ENCODE peak calls at places on chromosomes 11 and 22, in six cellular contexts. One of them, this sample, is unnamed. For H3K27me3 and H3K9me3, the result is how much of the 10 kb centered on the place peaks cover.

GRCh38 chr11:111324277-111324720 is 26.0 kb downstream of the POU2AF3 start:
- DNase-seq in H1: no peak
- DNase-seq in naive thymus-derived CD4-positive, alpha-beta T cell: no peak
- DNase-seq in astrocyte: peak
- DNase-seq in BE2C: no peak
- DNase-seq in right atrium auricular region: no peak
- DNase-seq in this sample: peak

GRCh38 chr11:13269775-13270174 is 7.8 kb upstream of the BMAL1 start:
- DNase-seq in H1: no peak
- DNase-seq in naive thymus-derived CD4-positive, alpha-beta T cell: no peak
- DNase-seq in astrocyte: peak
- DNase-seq in BE2C: no peak
- DNase-seq in right atrium auricular region: no peak
- DNase-seq in this sample: peak

GRCh38 chr22:19292262-19293230 is 1.0 kb upstream of the CLTCL1 start:
- DNase-seq in H1: no peak
- DNase-seq in naive thymus-derived CD4-positive, alpha-beta T cell: peak
- DNase-seq in astrocyte: no peak
- DNase-seq in BE2C: no peak
- DNase-seq in right atrium auricular region: no peak
- DNase-seq in this sample: peak

GRCh38 chr22:24761888-24762675 is 12.4 kb downstream of the PIWIL3 start:
- DNase-seq in H1: no peak
- DNase-seq in naive thymus-derived CD4-positive, alpha-beta T cell: no peak
- DNase-seq in astrocyte: no peak
- DNase-seq in BE2C: no peak
- DNase-seq in right atrium auricular region: no peak
- DNase-seq in this sample: no peak

GRCh38 chr11:119262668-119263351 is 54.1 kb downstream of the MCAM start:
- DNase-seq in H1: no peak
- DNase-seq in naive thymus-derived CD4-positive, alpha-beta T cell: peak
- DNase-seq in astrocyte: peak
- DNase-seq in BE2C: no peak
- DNase-seq in right atrium auricular region: no peak
- DNase-seq in this sample: no peak

GRCh38 chr22:39003165-39003638 is 10.9 kb upstream of the APOBEC3C start:
- DNase-seq in H1: no peak
- DNase-seq in naive thymus-derived CD4-positive, alpha-beta T cell: peak
- DNase-seq in astrocyte: peak
- DNase-seq in BE2C: peak
- DNase-seq in right atrium auricular region: peak
- DNase-seq in this sample: peak

GRCh38 chr22:17792289-17792688 is 18.0 kb upstream of the BID start:
- DNase-seq in H1: no peak
- DNase-seq in naive thymus-derived CD4-positive, alpha-beta T cell: no peak
- DNase-seq in astrocyte: no peak
- DNase-seq in BE2C: no peak
- DNase-seq in right atrium auricular region: no peak
- DNase-seq in this sample: no peak

GRCh38 chr11:34679681-34680080 is 58.8 kb downstream of the EHF start:
- DNase-seq in H1: no peak
- DNase-seq in naive thymus-derived CD4-positive, alpha-beta T cell: no peak
- DNase-seq in astrocyte: no peak
- DNase-seq in BE2C: no peak
- DNase-seq in right atrium auricular region: no peak
- DNase-seq in this sample: peak

GRCh38 chr11:31325162-31325561 is 44.4 kb downstream of the DCDC1 start:
- DNase-seq in H1: no peak
- DNase-seq in naive thymus-derived CD4-positive, alpha-beta T cell: no peak
- DNase-seq in astrocyte: peak
- DNase-seq in BE2C: no peak
- DNase-seq in right atrium auricular region: no peak
- DNase-seq in this sample: peak

GRCh38 chr11:83566948-83567347 is 280.8 kb upstream of the CCDC90B start:
- DNase-seq in H1: no peak
- DNase-seq in naive thymus-derived CD4-positive, alpha-beta T cell: no peak
- DNase-seq in astrocyte: peak
- DNase-seq in BE2C: no peak
- DNase-seq in right atrium auricular region: no peak
- DNase-seq in this sample: no peak

GRCh38 chr22:46842606-46843005 is 80.2 kb downstream of the TBC1D22A start:
- DNase-seq in H1: no peak
- DNase-seq in naive thymus-derived CD4-positive, alpha-beta T cell: no peak
- DNase-seq in astrocyte: no peak
- DNase-seq in BE2C: no peak
- DNase-seq in right atrium auricular region: no peak
- DNase-seq in this sample: no peak

GRCh38 chr11:73989156-73989555 is 6.5 kb upstream of the UCP2 start:
- DNase-seq in H1: no peak
- DNase-seq in naive thymus-derived CD4-positive, alpha-beta T cell: no peak
- DNase-seq in astrocyte: no peak
- DNase-seq in BE2C: no peak
- DNase-seq in right atrium auricular region: no peak
- DNase-seq in this sample: no peak

GRCh38 chr22:25514436-25514835 is 50.0 kb upstream of the GRK3 start:
- DNase-seq in H1: no peak
- DNase-seq in naive thymus-derived CD4-positive, alpha-beta T cell: no peak
- DNase-seq in astrocyte: no peak
- DNase-seq in BE2C: no peak
- DNase-seq in right atrium auricular region: no peak
- DNase-seq in this sample: no peak

GRCh38 chr11:134515081-134515960 is 103.3 kb upstream of the B3GAT1 start:
- DNase-seq in H1: no peak
- DNase-seq in naive thymus-derived CD4-positive, alpha-beta T cell: no peak
- DNase-seq in astrocyte: no peak
- DNase-seq in BE2C: no peak
- DNase-seq in right atrium auricular region: no peak
- DNase-seq in this sample: no peak

GRCh38 chr11:65262381-65262680 is 569 bp downstream of the POLA2 start:
- DNase-seq in H1: no peak
- DNase-seq in naive thymus-derived CD4-positive, alpha-beta T cell: no peak
- DNase-seq in astrocyte: no peak
- DNase-seq in BE2C: no peak
- DNase-seq in right atrium auricular region: peak
- DNase-seq in this sample: no peak

GRCh38 chr11:116207349-116207748 is 565.4 kb downstream of the BUD13 start:
- DNase-seq in H1: no peak
- DNase-seq in naive thymus-derived CD4-positive, alpha-beta T cell: no peak
- DNase-seq in astrocyte: no peak
- DNase-seq in BE2C: peak
- DNase-seq in right atrium auricular region: no peak
- DNase-seq in this sample: no peak

GRCh38 chr11:128294685-128295079 is 292.7 kb downstream of the ETS1 start:
- DNase-seq in H1: no peak
- DNase-seq in naive thymus-derived CD4-positive, alpha-beta T cell: no peak
- DNase-seq in astrocyte: peak
- DNase-seq in BE2C: no peak
- DNase-seq in right atrium auricular region: no peak
- DNase-seq in this sample: no peak

GRCh38 chr22:42173183-42173926 is 42.7 kb upstream of the CYP2D6 start:
- DNase-seq in H1: no peak
- DNase-seq in naive thymus-derived CD4-positive, alpha-beta T cell: no peak
- DNase-seq in astrocyte: no peak
- DNase-seq in BE2C: no peak
- DNase-seq in right atrium auricular region: no peak
- DNase-seq in this sample: no peak

GRCh38 chr22:27617214-27617881 is 184.2 kb downstream of the MN1 start:
- DNase-seq in H1: no peak
- DNase-seq in naive thymus-derived CD4-positive, alpha-beta T cell: no peak
- DNase-seq in astrocyte: no peak
- DNase-seq in BE2C: no peak
- DNase-seq in right atrium auricular region: no peak
- DNase-seq in this sample: no peak

GRCh38 chr22:35023692-35024363 is 42.1 kb upstream of the ISX start:
- DNase-seq in H1: peak
- DNase-seq in naive thymus-derived CD4-positive, alpha-beta T cell: no peak
- DNase-seq in astrocyte: no peak
- DNase-seq in BE2C: peak
- DNase-seq in right atrium auricular region: no peak
- DNase-seq in this sample: peak

GRCh38 chr22:40894417-40894816 is 32.5 kb upstream of the DNAJB7 start:
- DNase-seq in H1: no peak
- DNase-seq in naive thymus-derived CD4-positive, alpha-beta T cell: no peak
- DNase-seq in astrocyte: no peak
- DNase-seq in BE2C: no peak
- DNase-seq in right atrium auricular region: no peak
- DNase-seq in this sample: no peak

GRCh38 chr22:41919357-41920224 is 4.7 kb upstream of the SHISA8 start:
- DNase-seq in H1: peak
- DNase-seq in naive thymus-derived CD4-positive, alpha-beta T cell: no peak
- DNase-seq in astrocyte: no peak
- DNase-seq in BE2C: peak
- DNase-seq in right atrium auricular region: no peak
- DNase-seq in this sample: peak

GRCh38 chr11:106697058-106697457 is 321.2 kb downstream of the GUCY1A2 start:
- DNase-seq in H1: no peak
- DNase-seq in naive thymus-derived CD4-positive, alpha-beta T cell: no peak
- DNase-seq in astrocyte: peak
- DNase-seq in BE2C: no peak
- DNase-seq in right atrium auricular region: no peak
- DNase-seq in this sample: no peak

GRCh38 chr11:13276852-13277718 is 505 bp upstream of the BMAL1 start:
- DNase-seq in H1: peak
- DNase-seq in naive thymus-derived CD4-positive, alpha-beta T cell: peak
- DNase-seq in astrocyte: peak
- DNase-seq in BE2C: peak
- DNase-seq in right atrium auricular region: peak
- DNase-seq in this sample: peak

GRCh38 chr11:721347-721912 is 15.4 kb downstream of the EPS8L2 start:
- DNase-seq in H1: no peak
- DNase-seq in naive thymus-derived CD4-positive, alpha-beta T cell: no peak
- DNase-seq in astrocyte: no peak
- DNase-seq in BE2C: no peak
- DNase-seq in right atrium auricular region: no peak
- DNase-seq in this sample: no peak
- H3K4me3 ChIP-seq in H1: no peak
- H3K4me3 ChIP-seq in naive thymus-derived CD4-positive, alpha-beta T cell: no peak
- H3K4me3 ChIP-seq in astrocyte: no peak
- H3K4me3 ChIP-seq in BE2C: no peak
- H3K4me3 ChIP-seq in right atrium auricular region: no peak
- H3K4me3 ChIP-seq in this sample: no peak

DNA sequence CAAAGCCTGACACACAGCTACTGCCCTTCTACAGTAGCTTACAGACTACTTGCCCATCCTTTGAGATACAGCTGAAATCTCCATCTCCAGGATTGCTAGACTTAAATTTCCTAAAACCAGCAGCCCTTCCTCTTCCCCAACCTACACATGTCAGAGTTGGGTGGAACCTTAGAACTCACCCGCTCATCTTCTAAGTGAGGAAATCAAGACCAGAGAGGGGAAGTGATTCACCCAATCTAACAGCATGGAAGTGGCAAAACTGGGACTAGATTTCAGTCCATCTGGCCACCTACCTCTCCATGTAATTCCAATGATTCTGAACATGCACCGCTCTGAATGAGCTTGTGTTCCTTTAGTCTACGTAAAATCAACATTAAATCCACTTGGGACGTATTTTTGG is 998 bp upstream of the TMEM86A start:
- DNase-seq in H1: no peak
- DNase-seq in naive thymus-derived CD4-positive, alpha-beta T cell: no peak
- DNase-seq in astrocyte: no peak
- DNase-seq in BE2C: no peak
- DNase-seq in right atrium auricular region: no peak
- DNase-seq in this sample: no peak
- H3K27me3 ChIP-seq in H1: under half
- H3K27me3 ChIP-seq in naive thymus-derived CD4-positive, alpha-beta T cell: under half
- H3K27me3 ChIP-seq in astrocyte: under half
- H3K27me3 ChIP-seq in BE2C: under half
- H3K27me3 ChIP-seq in right atrium auricular region: under half
- H3K27me3 ChIP-seq in this sample: under half

DNA sequence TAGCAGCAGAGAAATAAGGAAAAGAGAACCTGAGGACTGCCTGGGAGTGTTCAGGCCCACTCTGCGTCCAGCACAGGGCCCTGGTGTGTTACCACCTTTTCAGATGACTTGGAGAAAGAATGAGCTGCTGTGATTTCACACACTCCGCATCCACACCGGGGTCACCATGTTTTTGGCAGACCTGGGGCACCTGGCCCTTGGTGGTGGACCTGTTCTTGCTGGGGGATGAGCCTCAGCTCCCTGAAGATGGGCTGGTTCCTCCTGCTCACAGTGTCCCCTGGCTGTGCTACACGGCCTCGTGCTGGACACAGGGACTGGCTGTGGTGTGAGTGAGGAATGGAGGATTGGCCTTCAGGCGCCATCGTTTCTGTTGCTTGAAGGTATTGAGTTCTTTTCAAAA is 1381.4 kb downstream of the TBC1D22A start:
- DNase-seq in H1: no peak
- DNase-seq in naive thymus-derived CD4-positive, alpha-beta T cell: no peak
- DNase-seq in astrocyte: no peak
- DNase-seq in BE2C: no peak
- DNase-seq in right atrium auricular region: no peak
- DNase-seq in this sample: no peak
- H3K9me3 ChIP-seq in H1: under half
- H3K9me3 ChIP-seq in naive thymus-derived CD4-positive, alpha-beta T cell: under half
- H3K9me3 ChIP-seq in astrocyte: under half
- H3K9me3 ChIP-seq in BE2C: under half
- H3K9me3 ChIP-seq in right atrium auricular region: under half
- H3K9me3 ChIP-seq in this sample: under half

GRCh38 chr11:64060263-64060860 is 24.6 kb downstream of the FLRT1 start:
- DNase-seq in H1: no peak
- DNase-seq in naive thymus-derived CD4-positive, alpha-beta T cell: no peak
- DNase-seq in astrocyte: no peak
- DNase-seq in BE2C: no peak
- DNase-seq in right atrium auricular region: no peak
- DNase-seq in this sample: no peak
- H3K4me3 ChIP-seq in H1: no peak
- H3K4me3 ChIP-seq in naive thymus-derived CD4-positive, alpha-beta T cell: peak
- H3K4me3 ChIP-seq in astrocyte: peak
- H3K4me3 ChIP-seq in BE2C: no peak
- H3K4me3 ChIP-seq in right atrium auricular region: peak
- H3K4me3 ChIP-seq in this sample: no peak

GRCh38 chr11:125326126-125326525 is 161.6 kb downstream of the PKNOX2 start:
- DNase-seq in H1: no peak
- DNase-seq in naive thymus-derived CD4-positive, alpha-beta T cell: no peak
- DNase-seq in astrocyte: no peak
- DNase-seq in BE2C: no peak
- DNase-seq in right atrium auricular region: no peak
- DNase-seq in this sample: no peak
- H3K27me3 ChIP-seq in H1: under half
- H3K27me3 ChIP-seq in naive thymus-derived CD4-positive, alpha-beta T cell: under half
- H3K27me3 ChIP-seq in astrocyte: under half
- H3K27me3 ChIP-seq in BE2C: under half
- H3K27me3 ChIP-seq in right atrium auricular region: under half
- H3K27me3 ChIP-seq in this sample: under half